ENCODE peak calls at places on chromosomes 2 and 18, in six cellular contexts. E is K562, P is HepG2, H is HCT116, X is H1, S is GM12878. A is an unnamed sample.

GRCh38 chr18:79186649-79187048 is 117.5 kb downstream of the ATP9B start:
- DNase-seq in E (no peak), P (no peak), H (no peak), X (no peak), S (peak; percentile 25), A (no peak)

GRCh38 chr18:40692871-40693270 is 1262.2 kb upstream of the PIK3C3 start:
- DNase-seq in E (no peak), P (no peak), H (no peak), X (no peak), S (no peak), A (no peak)

GRCh38 chr2:223722226-223722625 is 115.2 kb downstream of the AP1S3 start:
- DNase-seq in E (no peak), P (no peak), H (no peak), X (no peak), S (no peak), A (no peak)

GRCh38 chr2:134594399-134594798 is 124.4 kb downstream of the TMEM163 start:
- DNase-seq in E (no peak), P (no peak), H (no peak), X (no peak), S (no peak), A (no peak)

GRCh38 chr2:216283038-216283900 is 89.0 kb downstream of the MARCHF4 start:
- DNase-seq in E (peak; percentile 63), P (peak; percentile 38), H (peak; percentile 50), X (peak; percentile 83), S (no peak), A (peak; percentile 93)

GRCh38 chr2:187547353-187547979 is 6.8 kb downstream of the TFPI start:
- DNase-seq in E (peak; percentile 89), P (no peak), H (peak; percentile 92), X (no peak), S (no peak), A (no peak)

GRCh38 chr2:240816584-240817495 is 3.2 kb downstream of the KIF1A start:
- DNase-seq in E (no peak), P (no peak), H (no peak), X (no peak), S (no peak), A (no peak)

GRCh38 chr2:78861546-78861945 is 164.0 kb upstream of the REG3G start:
- DNase-seq in E (peak; percentile 24), P (peak; percentile 51), H (no peak), X (no peak), S (no peak), A (no peak)

GRCh38 chr2:127166221-127166860 is 53.8 kb downstream of the CYP27C1 start:
- DNase-seq in E (no peak), P (no peak), H (no peak), X (no peak), S (no peak), A (no peak)

GRCh38 chr2:207088839-207089238 is 76.9 kb downstream of the KLF7 start:
- DNase-seq in E (no peak), P (no peak), H (no peak), X (no peak), S (no peak), A (no peak)

GRCh38 chr2:68089961-68090360 is 27.2 kb upstream of the C1D start:
- DNase-seq in E (no peak), P (no peak), H (no peak), X (no peak), S (no peak), A (no peak)

GRCh38 chr2:1047485-1047884 is 96.8 kb downstream of the SNTG2 start:
- DNase-seq in E (no peak), P (peak; percentile 7), H (no peak), X (no peak), S (no peak), A (no peak)

GRCh38 chr2:215002500-215002899 is 135.9 kb downstream of the ABCA12 start:
- DNase-seq in E (peak; percentile 57), P (peak; percentile 39), H (peak; percentile 31), X (no peak), S (no peak), A (peak; percentile 16)

GRCh38 chr2:164504253-164504652 is 117.0 kb downstream of the GRB14 start:
- DNase-seq in E (no peak), P (peak; percentile 59), H (no peak), X (no peak), S (no peak), A (peak; percentile 69)

GRCh38 chr2:30232027-30232800 is 880 bp downstream of the LBH start:
- DNase-seq in E (peak; percentile 47), P (no peak), H (no peak), X (no peak), S (no peak), A (peak; percentile 77)

GRCh38 chr2:144942516-144943256 is 422.8 kb upstream of the ZEB2 start:
- DNase-seq in E (peak; percentile 20), P (no peak), H (no peak), X (no peak), S (no peak), A (no peak)

GRCh38 chr2:55419236-55419513 is 481 bp downstream of the CCDC88A start:
- DNase-seq in E (peak; percentile 61), P (no peak), H (no peak), X (no peak), S (no peak), A (no peak)

GRCh38 chr2:157418215-157418614 is 25.7 kb downstream of the CYTIP start:
- DNase-seq in E (no peak), P (no peak), H (no peak), X (no peak), S (no peak), A (no peak)

GRCh38 chr2:157415632-157416101 is 28.2 kb downstream of the CYTIP start:
- DNase-seq in E (no peak), P (no peak), H (no peak), X (no peak), S (no peak), A (no peak)

GRCh38 chr2:157414050-157414449 is 29.8 kb downstream of the CYTIP start:
- DNase-seq in E (no peak), P (no peak), H (no peak), X (no peak), S (peak; percentile 48), A (no peak)

GRCh38 chr2:157411624-157412336 is 32.1 kb downstream of the CYTIP start:
- DNase-seq in E (no peak), P (no peak), H (no peak), X (no peak), S (no peak), A (no peak)

GRCh38 chr2:157413342-157414035 is 30.4 kb downstream of the CYTIP start:
- DNase-seq in E (no peak), P (no peak), H (no peak), X (no peak), S (peak; percentile 97), A (no peak)
- TF ChIP-seq ATF3 in E (no peak), P (no peak), H (no peak), X (no peak), S (no peak), A (no peak)

DNA sequence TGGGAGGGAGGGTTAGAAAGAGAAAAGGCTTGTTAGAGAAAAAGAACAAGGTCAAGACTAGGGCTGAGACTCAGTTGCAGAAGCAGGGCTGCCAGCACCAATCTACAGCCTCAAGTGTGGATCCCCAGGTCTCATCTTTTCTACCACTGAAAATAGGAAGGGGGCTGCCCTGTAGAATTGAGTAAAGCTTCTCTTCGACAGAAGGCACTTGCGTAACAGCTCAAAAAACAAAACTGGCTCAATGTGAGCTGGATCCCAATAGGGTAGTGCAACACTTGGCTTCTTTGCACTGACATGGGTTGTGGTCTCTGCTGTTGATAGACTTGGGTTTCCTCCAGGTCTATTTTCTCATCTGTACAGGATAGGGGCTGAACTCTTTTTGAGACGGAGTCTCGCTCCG is 1.8 kb upstream of the MPV17 start:
- DNase-seq in E (no peak), P (no peak), H (no peak), X (no peak), S (no peak), A (no peak)
- TF ChIP-seq ATF3 in E (no peak), P (no peak), H (no peak), X (no peak), S (no peak), A (no peak)

GRCh38 chr2:166405569-166405926 is 29.8 kb upstream of the SCN9A start:
- DNase-seq in E (no peak), P (no peak), H (no peak), X (no peak), S (no peak), A (no peak)

GRCh38 chr2:166413255-166413654 is 37.5 kb upstream of the SCN9A start:
- DNase-seq in E (peak; percentile 10), P (no peak), H (no peak), X (no peak), S (no peak), A (no peak)

GRCh38 chr2:166406374-166406773 is 30.6 kb upstream of the SCN9A start:
- DNase-seq in E (no peak), P (no peak), H (no peak), X (no peak), S (no peak), A (no peak)

GRCh38 chr2:166411473-166412230 is 35.9 kb upstream of the SCN9A start:
- DNase-seq in E (no peak), P (no peak), H (peak; percentile 12), X (no peak), S (no peak), A (no peak)

GRCh38 chr2:166410828-166411472 is 35.2 kb upstream of the SCN9A start:
- DNase-seq in E (peak; percentile 56), P (peak; percentile 31), H (peak; percentile 58), X (no peak), S (no peak), A (no peak)
- TF ChIP-seq ATF3 in E (no peak), P (no peak), H (no peak), X (no peak), S (no peak), A (no peak)

DNA sequence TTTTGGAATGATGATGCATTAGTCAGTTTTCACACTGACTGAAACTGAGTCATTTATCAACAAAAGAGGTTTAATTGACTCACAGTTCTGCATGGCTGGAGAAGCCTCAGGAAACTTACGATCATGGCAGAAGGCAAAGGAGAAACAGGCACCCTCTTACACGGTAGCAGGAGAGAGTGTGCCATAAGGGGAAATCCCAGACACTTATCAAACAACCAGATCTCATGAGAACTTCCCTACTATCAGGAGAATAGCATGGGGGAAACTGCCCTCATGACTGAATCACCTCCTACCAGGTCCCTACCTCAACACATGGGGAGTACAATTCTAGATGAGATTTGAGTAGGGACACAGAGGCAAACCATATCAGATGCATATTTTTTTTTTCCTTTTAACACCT is 504.5 kb upstream of the VRK2 start:
- DNase-seq in E (no peak), P (no peak), H (no peak), X (no peak), S (no peak), A (no peak)
- TF ChIP-seq ATF3 in E (no peak), P (no peak), H (no peak), X (no peak), S (no peak), A (no peak)

DNA sequence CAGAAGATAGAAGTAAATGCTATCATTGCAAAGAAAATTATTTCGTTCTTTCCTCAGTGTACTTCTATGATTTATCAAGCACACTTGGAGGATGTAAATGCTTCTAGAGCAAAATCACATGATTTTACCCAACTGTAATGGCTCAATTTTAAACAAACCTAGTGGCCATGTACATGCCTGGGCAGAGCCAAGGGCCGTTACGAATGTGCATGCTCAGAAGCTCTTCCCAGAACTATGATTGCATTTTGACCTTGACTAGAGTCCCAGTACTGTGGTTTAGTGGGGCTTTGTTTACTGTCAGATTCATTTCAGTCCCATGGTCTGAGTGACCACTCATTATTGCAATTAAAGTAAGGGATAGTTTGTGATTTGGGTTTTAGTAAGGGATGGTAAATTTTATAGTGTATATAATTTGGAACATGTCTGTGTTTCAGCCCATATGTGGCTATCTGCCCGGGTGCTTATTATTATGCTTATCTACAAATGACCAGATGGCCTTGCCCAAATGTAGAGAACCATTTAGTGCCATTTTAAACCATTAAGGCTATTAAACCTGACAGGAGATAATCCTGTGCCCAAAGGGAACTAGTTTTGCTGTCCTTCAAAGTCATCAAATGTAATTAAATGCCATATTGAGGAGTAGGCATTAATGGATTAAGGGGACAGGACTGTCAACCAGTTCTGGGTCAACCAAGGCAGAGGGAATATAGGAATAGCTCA is 239.1 kb downstream of the ICOS start:
- DNase-seq in E (no peak), P (peak; percentile 34), H (no peak), X (no peak), S (no peak), A (no peak)
- TF ChIP-seq ATF3 in E (no peak), P (no peak), H (no peak), X (no peak), S (no peak), A (no peak)